ENCODE peak calls at places on chromosomes 2 and 18, in four cellular contexts. H, Q, A and M are unnamed samples.

GRCh38 chr2:207163815-207164747 is 1.7 kb downstream of the KLF7 start:
- DNase-seq in Q (peak; percentile 49), H (peak; percentile 69), A (peak; percentile 59), M (peak; percentile 67)

GRCh38 chr2:226754821-226755536 is 44.6 kb downstream of the IRS1 start:
- DNase-seq in Q (no peak), A (no peak), H (no peak), M (no peak)

GRCh38 chr2:69966496-69966895 is 5.1 kb upstream of the ASPRV1 start:
- DNase-seq in H (no peak), A (no peak), Q (no peak), M (peak; percentile 58)

GRCh38 chr18:70044626-70045025 is 97.0 kb upstream of the CD226 start:
- DNase-seq in Q (no peak), A (peak; percentile 69), H (no peak), M (peak; percentile 90)

GRCh38 chr18:69000366-69000765 is 202.5 kb downstream of the CCDC102B start:
- DNase-seq in H (no peak), Q (no peak), A (no peak), M (no peak)

GRCh38 chr2:231409773-231410172 is 14.3 kb downstream of the B3GNT7 start:
- DNase-seq in A (no peak), Q (no peak), H (no peak), M (no peak)

GRCh38 chr2:197851451-197851850 is 47.1 kb downstream of the PLCL1 start:
- DNase-seq in H (no peak), Q (no peak), A (no peak), M (no peak)

GRCh38 chr2:224820283-224820991 is 104.3 kb upstream of the CCDC195 start:
- DNase-seq in A (no peak), H (no peak), Q (no peak), M (no peak)

GRCh38 chr2:237627463-237628321 is at the start of gene LRRFIP1:
- DNase-seq in A (peak; percentile 27), H (no peak), Q (no peak), M (no peak)

GRCh38 chr2:151111599-151112278 is 149.9 kb downstream of the RBM43 start:
- DNase-seq in H (no peak), A (peak; percentile 49), Q (no peak), M (no peak)

GRCh38 chr18:51346404-51346803 is 148.9 kb upstream of the MEX3C start:
- DNase-seq in Q (no peak), A (no peak), H (no peak), M (no peak)

GRCh38 chr2:210626849-210627248 is 70.5 kb downstream of the CPS1 start:
- DNase-seq in A (peak; percentile 43), Q (no peak), H (no peak), M (no peak)

GRCh38 chr2:131673400-131674173 is 145.9 kb downstream of the CCDC74A start:
- DNase-seq in A (peak; percentile 90), Q (peak; percentile 47), H (peak; percentile 73), M (peak; percentile 84)

GRCh38 chr2:224086226-224086911 is 47.3 kb upstream of the SERPINE2 start:
- DNase-seq in H (no peak), Q (no peak), A (peak; percentile 45), M (peak; percentile 82)

GRCh38 chr2:236121546-236121945 is 46.6 kb downstream of the GBX2 start:
- DNase-seq in A (no peak), Q (no peak), H (no peak), M (no peak)

GRCh38 chr2:62586981-62587380 is 81.0 kb upstream of the TMEM17 start:
- DNase-seq in Q (no peak), A (no peak), H (no peak), M (no peak)

GRCh38 chr18:32056613-32057358 is 34.9 kb upstream of the RNF138 start:
- DNase-seq in H (no peak), Q (no peak), A (no peak), M (no peak)

GRCh38 chr18:22167091-22167470 is 2.3 kb upstream of the GATA6 start:
- DNase-seq in A (no peak), H (peak; percentile 42), Q (no peak), M (no peak)

GRCh38 chr2:17969661-17970060 is 91.2 kb downstream of the KCNS3 start:
- DNase-seq in A (no peak), H (no peak), Q (no peak), M (no peak)

GRCh38 chr2:98870516-98871158 is 65.4 kb downstream of the CRACDL start:
- DNase-seq in A (no peak), H (no peak), Q (no peak), M (no peak)

GRCh38 chr2:154233231-154233630 is 361.5 kb downstream of the GALNT13 start:
- DNase-seq in H (no peak), Q (no peak), A (no peak), M (no peak)

GRCh38 chr2:70615222-70615621 is 61.6 kb upstream of the TGFA start:
- DNase-seq in H (no peak), Q (no peak), A (no peak), M (no peak)

GRCh38 chr2:174614261-174614660 is 16.7 kb upstream of the WIPF1 start:
- DNase-seq in A (no peak), Q (no peak), H (no peak), M (peak; percentile 97)

GRCh38 chr2:28496781-28497180 is 921 bp downstream of the PLB1 start:
- DNase-seq in Q (no peak), A (no peak), H (no peak), M (no peak)

GRCh38 chr2:195343540-195343939 is 313.5 kb upstream of the SLC39A10 start:
- DNase-seq in A (no peak), H (no peak), Q (no peak), M (no peak)

GRCh38 chr2:43228782-43229659 is 2.6 kb upstream of the ZFP36L2 start:
- DNase-seq in Q (no peak), H (no peak), A (no peak), M (no peak)

GRCh38 chr2:72893594-72894319 is 6.5 kb downstream of the SPR start:
- DNase-seq in H (peak; percentile 51), Q (no peak), A (peak; percentile 76), M (peak; percentile 56)

GRCh38 chr2:96414161-96414713 is 78.7 kb downstream of the NCAPH start:
- DNase-seq in A (no peak), H (no peak), Q (no peak), M (no peak)